ENCODE peak calls at places on chromosomes 4 and X, in eight cellular contexts. One of them, this sample, is unnamed.

GRCh38 chr4:72295966-72296557 is 264.3 kb downstream of the NPFFR2 start:
- DNase-seq in amniotic stem cell: peak; percentile 46
- DNase-seq in GM23248: peak; percentile 78
- DNase-seq in CD4-positive, alpha-beta T cell: no peak
- DNase-seq in pancreas: no peak
- DNase-seq in head of caudate nucleus: no peak
- DNase-seq in stimulated activated CD8-positive, alpha-beta memory T cell treated with anti-CD3 and anti-CD28 coated beads, Interleukin-7, amount 100 ng/mL, for 24 hours: no peak
- DNase-seq in D341Med: peak; percentile 43
- DNase-seq in this sample: no peak

GRCh38 chr4:80336582-80336981 is 1.1 kb downstream of the CFAP299 start:
- DNase-seq in stimulated activated CD8-positive, alpha-beta memory T cell treated with anti-CD3 and anti-CD28 coated beads, Interleukin-7, amount 100 ng/mL, for 24 hours: no peak
- DNase-seq in pancreas: peak; percentile 14
- DNase-seq in CD4-positive, alpha-beta T cell: no peak
- DNase-seq in head of caudate nucleus: no peak
- DNase-seq in GM23248: peak; percentile 56
- DNase-seq in D341Med: peak; percentile 41
- DNase-seq in amniotic stem cell: no peak
- DNase-seq in this sample: no peak

GRCh38 chr4:108685036-108685686 is 34.8 kb downstream of the OSTC start:
- DNase-seq in pancreas: no peak
- DNase-seq in GM23248: peak; percentile 16
- DNase-seq in amniotic stem cell: no peak
- DNase-seq in D341Med: no peak
- DNase-seq in CD4-positive, alpha-beta T cell: no peak
- DNase-seq in stimulated activated CD8-positive, alpha-beta memory T cell treated with anti-CD3 and anti-CD28 coated beads, Interleukin-7, amount 100 ng/mL, for 24 hours: no peak
- DNase-seq in head of caudate nucleus: no peak
- DNase-seq in this sample: no peak

GRCh38 chrX:30301977-30302376 is 7.2 kb downstream of the NR0B1 start:
- DNase-seq in stimulated activated CD8-positive, alpha-beta memory T cell treated with anti-CD3 and anti-CD28 coated beads, Interleukin-7, amount 100 ng/mL, for 24 hours: no peak
- DNase-seq in amniotic stem cell: no peak
- DNase-seq in pancreas: no peak
- DNase-seq in GM23248: peak; percentile 42
- DNase-seq in D341Med: no peak
- DNase-seq in CD4-positive, alpha-beta T cell: no peak
- DNase-seq in head of caudate nucleus: no peak
- DNase-seq in this sample: no peak

GRCh38 chr4:129822708-129823504 is 727.0 kb downstream of the C4orf33 start:
- DNase-seq in amniotic stem cell: no peak
- DNase-seq in head of caudate nucleus: no peak
- DNase-seq in pancreas: peak; percentile 70
- DNase-seq in GM23248: no peak
- DNase-seq in CD4-positive, alpha-beta T cell: no peak
- DNase-seq in D341Med: no peak
- DNase-seq in stimulated activated CD8-positive, alpha-beta memory T cell treated with anti-CD3 and anti-CD28 coated beads, Interleukin-7, amount 100 ng/mL, for 24 hours: no peak
- DNase-seq in this sample: no peak

GRCh38 chr4:83019794-83020497 is 9.3 kb upstream of the LIN54 start:
- DNase-seq in GM23248: no peak
- DNase-seq in CD4-positive, alpha-beta T cell: no peak
- DNase-seq in amniotic stem cell: no peak
- DNase-seq in D341Med: no peak
- DNase-seq in pancreas: no peak
- DNase-seq in stimulated activated CD8-positive, alpha-beta memory T cell treated with anti-CD3 and anti-CD28 coated beads, Interleukin-7, amount 100 ng/mL, for 24 hours: no peak
- DNase-seq in head of caudate nucleus: no peak
- DNase-seq in this sample: no peak

GRCh38 chr4:77026322-77026704 is 49.5 kb downstream of the CCNI start:
- DNase-seq in D341Med: no peak
- DNase-seq in CD4-positive, alpha-beta T cell: no peak
- DNase-seq in amniotic stem cell: no peak
- DNase-seq in GM23248: no peak
- DNase-seq in pancreas: no peak
- DNase-seq in stimulated activated CD8-positive, alpha-beta memory T cell treated with anti-CD3 and anti-CD28 coated beads, Interleukin-7, amount 100 ng/mL, for 24 hours: no peak
- DNase-seq in head of caudate nucleus: no peak
- DNase-seq in this sample: no peak

GRCh38 chrX:49230500-49231232 is 2.5 kb downstream of the CACNA1F start:
- DNase-seq in head of caudate nucleus: peak; percentile 54
- DNase-seq in amniotic stem cell: no peak
- DNase-seq in stimulated activated CD8-positive, alpha-beta memory T cell treated with anti-CD3 and anti-CD28 coated beads, Interleukin-7, amount 100 ng/mL, for 24 hours: peak; percentile 20
- DNase-seq in pancreas: peak; percentile 79
- DNase-seq in CD4-positive, alpha-beta T cell: peak; percentile 47
- DNase-seq in GM23248: peak; percentile 34
- DNase-seq in D341Med: no peak
- DNase-seq in this sample: peak; percentile 24

GRCh38 chrX:46278591-46278990 is 266.6 kb downstream of the ZNF674 start:
- DNase-seq in head of caudate nucleus: no peak
- DNase-seq in GM23248: no peak
- DNase-seq in pancreas: no peak
- DNase-seq in stimulated activated CD8-positive, alpha-beta memory T cell treated with anti-CD3 and anti-CD28 coated beads, Interleukin-7, amount 100 ng/mL, for 24 hours: no peak
- DNase-seq in amniotic stem cell: no peak
- DNase-seq in CD4-positive, alpha-beta T cell: no peak
- DNase-seq in D341Med: no peak
- DNase-seq in this sample: no peak

GRCh38 chr4:88110826-88111225 is 47.6 kb downstream of the ABCG2 start:
- DNase-seq in CD4-positive, alpha-beta T cell: no peak
- DNase-seq in GM23248: no peak
- DNase-seq in head of caudate nucleus: no peak
- DNase-seq in pancreas: no peak
- DNase-seq in stimulated activated CD8-positive, alpha-beta memory T cell treated with anti-CD3 and anti-CD28 coated beads, Interleukin-7, amount 100 ng/mL, for 24 hours: no peak
- DNase-seq in D341Med: no peak
- DNase-seq in amniotic stem cell: no peak
- DNase-seq in this sample: no peak

GRCh38 chr4:119099227-119099910 is 36.3 kb upstream of the MYOZ2 start:
- DNase-seq in D341Med: no peak
- DNase-seq in stimulated activated CD8-positive, alpha-beta memory T cell treated with anti-CD3 and anti-CD28 coated beads, Interleukin-7, amount 100 ng/mL, for 24 hours: no peak
- DNase-seq in head of caudate nucleus: no peak
- DNase-seq in GM23248: peak; percentile 65
- DNase-seq in pancreas: no peak
- DNase-seq in CD4-positive, alpha-beta T cell: no peak
- DNase-seq in amniotic stem cell: no peak
- DNase-seq in this sample: no peak

GRCh38 chr4:11426003-11426402 is 2.7 kb downstream of the HS3ST1 start:
- DNase-seq in D341Med: no peak
- DNase-seq in pancreas: no peak
- DNase-seq in GM23248: no peak
- DNase-seq in head of caudate nucleus: no peak
- DNase-seq in stimulated activated CD8-positive, alpha-beta memory T cell treated with anti-CD3 and anti-CD28 coated beads, Interleukin-7, amount 100 ng/mL, for 24 hours: no peak
- DNase-seq in amniotic stem cell: no peak
- DNase-seq in CD4-positive, alpha-beta T cell: no peak
- DNase-seq in this sample: no peak

GRCh38 chrX:63434206-63434605 is 83.1 kb upstream of the SPIN4 start:
- DNase-seq in D341Med: no peak
- DNase-seq in head of caudate nucleus: no peak
- DNase-seq in GM23248: no peak
- DNase-seq in stimulated activated CD8-positive, alpha-beta memory T cell treated with anti-CD3 and anti-CD28 coated beads, Interleukin-7, amount 100 ng/mL, for 24 hours: no peak
- DNase-seq in amniotic stem cell: no peak
- DNase-seq in pancreas: no peak
- DNase-seq in CD4-positive, alpha-beta T cell: no peak
- DNase-seq in this sample: no peak

GRCh38 chr4:15423285-15423711 is 4.5 kb upstream of the C1QTNF7 start:
- DNase-seq in CD4-positive, alpha-beta T cell: no peak
- DNase-seq in head of caudate nucleus: no peak
- DNase-seq in D341Med: no peak
- DNase-seq in pancreas: no peak
- DNase-seq in stimulated activated CD8-positive, alpha-beta memory T cell treated with anti-CD3 and anti-CD28 coated beads, Interleukin-7, amount 100 ng/mL, for 24 hours: no peak
- DNase-seq in amniotic stem cell: no peak
- DNase-seq in GM23248: no peak
- DNase-seq in this sample: no peak

This sample was measured in omental fat pad.